ENCODE peak calls at places on chromosome 2, in four cellular contexts. H is transverse colon, Z is H1, C is suprapubic skin. W is an unnamed sample.

GRCh38 chr2:27407798-27408491 is 1.4 kb downstream of the PPM1G start:
- DNase-seq in H (peak; percentile 25), C (no peak), Z (peak; percentile 50), W (no peak)

GRCh38 chr2:172887280-172887679 is 151.6 kb downstream of the RAPGEF4 start:
- DNase-seq in Z (no peak), C (no peak), H (no peak), W (no peak)

GRCh38 chr2:1945837-1946236 is 201.5 kb upstream of the PXDN start:
- DNase-seq in H (no peak), Z (no peak), C (peak; percentile 11), W (no peak)

GRCh38 chr2:240556553-240557100 is 1.2 kb downstream of the ANKMY1 start:
- DNase-seq in C (no peak), Z (peak; percentile 79), H (peak; percentile 37), W (peak; percentile 53)

GRCh38 chr2:110864176-110864575 is 131.8 kb downstream of the ACOXL start:
- DNase-seq in Z (no peak), C (peak; percentile 4), H (no peak), W (no peak)

GRCh38 chr2:230640540-230641011 is 72.1 kb upstream of the CAB39 start:
- DNase-seq in Z (no peak), C (no peak), H (no peak), W (no peak)

GRCh38 chr2:49753344-49753930 is 599.1 kb upstream of the FSHR start:
- DNase-seq in Z (no peak), C (no peak), H (no peak), W (no peak)

GRCh38 chr2:71299507-71299906 is 32.1 kb upstream of the ZNF638 start:
- DNase-seq in Z (no peak), C (no peak), H (no peak), W (no peak)

GRCh38 chr2:240900141-240900860 is 4.3 kb upstream of the MAB21L4 start:
- DNase-seq in C (no peak), H (no peak), Z (no peak), W (no peak)

GRCh38 chr2:198376677-198377076 is 572.3 kb downstream of the PLCL1 start:
- DNase-seq in H (no peak), C (no peak), Z (no peak), W (no peak)

GRCh38 chr2:169095631-169096105 is 26.3 kb downstream of the DHRS9 start:
- DNase-seq in Z (no peak), C (no peak), H (no peak), W (no peak)

GRCh38 chr2:99710720-99711612 is 221.1 kb upstream of the REV1 start:
- DNase-seq in H (no peak), Z (no peak), C (no peak), W (no peak)

GRCh38 chr2:105856576-105856975 is 111.9 kb downstream of the NCK2 start:
- DNase-seq in H (no peak), C (no peak), Z (no peak), W (no peak)

GRCh38 chr2:219720956-219721355 is 93.5 kb downstream of the SLC4A3 start:
- DNase-seq in Z (no peak), H (no peak), C (no peak), W (no peak)

GRCh38 chr2:45647986-45648520 is 3.4 kb upstream of the PRKCE start:
- DNase-seq in H (no peak), C (no peak), Z (no peak), W (no peak)

GRCh38 chr2:68190991-68191731 is 33.5 kb downstream of the PNO1 start:
- DNase-seq in H (no peak), Z (no peak), C (no peak), W (no peak)

GRCh38 chr2:834233-834632 is 116.4 kb upstream of the SNTG2 start:
- DNase-seq in Z (no peak), C (no peak), H (no peak), W (no peak)

GRCh38 chr2:223102040-223102899 is 50.3 kb downstream of the KCNE4 start:
- DNase-seq in C (no peak), Z (no peak), H (no peak), W (no peak)

GRCh38 chr2:217604527-217605279 is 398.1 kb downstream of the TNS1 start:
- DNase-seq in Z (no peak), H (no peak), C (no peak), W (no peak)

GRCh38 chr2:1882471-1882870 is 138.2 kb upstream of the PXDN start:
- DNase-seq in H (no peak), Z (no peak), C (no peak), W (no peak)

GRCh38 chr2:46719499-46719898 is 196.1 kb downstream of the MCFD2 start:
- DNase-seq in Z (no peak), H (no peak), C (no peak), W (no peak)

GRCh38 chr2:124978597-124978996 is 953.5 kb downstream of the CNTNAP5 start:
- DNase-seq in Z (no peak), H (no peak), C (no peak), W (no peak)

GRCh38 chr2:59083075-59083792 is 842.1 kb upstream of the FANCL start:
- DNase-seq in C (no peak), H (no peak), Z (no peak), W (no peak)

GRCh38 chr2:34475141-34475540 is 876.0 kb upstream of the FAM98A start:
- DNase-seq in Z (no peak), H (no peak), C (no peak), W (no peak)

GRCh38 chr2:38465789-38466127 is 88.7 kb upstream of the ATL2 start:
- DNase-seq in C (no peak), H (peak; percentile 35), Z (peak; percentile 56), W (peak; percentile 55)

GRCh38 chr2:230217424-230217823 is 2.4 kb downstream of the SP110 start:
- DNase-seq in C (no peak), Z (no peak), H (no peak), W (no peak)

GRCh38 chr2:51921076-51921475 is 889.1 kb upstream of the NRXN1 start:
- DNase-seq in C (no peak), H (no peak), Z (no peak), W (no peak)

GRCh38 chr2:192718340-192718739 is 523.6 kb upstream of the TMEFF2 start:
- DNase-seq in H (no peak), C (no peak), Z (no peak), W (no peak)

GRCh38 chr2:69686855-69687254 is 43.3 kb upstream of the AAK1 start:
- DNase-seq in C (no peak), Z (no peak), H (no peak), W (peak; percentile 89)
- TF ChIP-seq POLR2AphosphoS5 in C (no peak), Z (no peak), H (no peak), W (peak; percentile 90)

DNA sequence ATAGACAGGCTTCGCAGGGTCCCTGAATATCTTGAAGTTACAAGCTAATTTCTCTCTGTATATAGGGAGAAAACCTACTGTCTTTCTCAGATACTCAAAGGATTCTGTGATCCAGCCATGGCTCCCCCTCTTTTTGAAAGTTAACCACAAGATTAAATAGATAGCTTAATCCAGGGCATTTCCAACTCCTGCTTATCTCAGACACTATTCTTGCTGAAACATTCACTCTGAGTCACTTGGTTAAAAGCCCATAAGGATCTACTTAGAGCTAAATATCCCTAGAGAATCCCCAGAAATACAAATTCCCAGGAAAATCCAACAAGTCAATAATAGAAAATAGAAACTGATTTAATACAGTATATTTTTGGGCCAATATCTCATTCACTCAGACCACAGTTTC is 179.1 kb upstream of the LYPD1 start:
- DNase-seq in Z (no peak), C (no peak), H (no peak), W (no peak)
- TF ChIP-seq POLR2AphosphoS5 in Z (no peak), C (no peak), H (no peak), W (no peak)

GRCh38 chr2:218648473-218649100 is 10.8 kb downstream of the ZNF142 start:
- DNase-seq in H (peak; percentile 54), C (no peak), Z (peak; percentile 71), W (peak; percentile 51)
- TF ChIP-seq POLR2AphosphoS5 in H (no peak), C (no peak), Z (no peak), W (peak; percentile 31)

GRCh38 chr2:96120991-96121390 is 4.6 kb upstream of the ADRA2B start:
- DNase-seq in H (no peak), Z (no peak), C (no peak), W (no peak)
- TF ChIP-seq POLR2AphosphoS5 in H (no peak), Z (no peak), C (no peak), W (no peak)

DNA sequence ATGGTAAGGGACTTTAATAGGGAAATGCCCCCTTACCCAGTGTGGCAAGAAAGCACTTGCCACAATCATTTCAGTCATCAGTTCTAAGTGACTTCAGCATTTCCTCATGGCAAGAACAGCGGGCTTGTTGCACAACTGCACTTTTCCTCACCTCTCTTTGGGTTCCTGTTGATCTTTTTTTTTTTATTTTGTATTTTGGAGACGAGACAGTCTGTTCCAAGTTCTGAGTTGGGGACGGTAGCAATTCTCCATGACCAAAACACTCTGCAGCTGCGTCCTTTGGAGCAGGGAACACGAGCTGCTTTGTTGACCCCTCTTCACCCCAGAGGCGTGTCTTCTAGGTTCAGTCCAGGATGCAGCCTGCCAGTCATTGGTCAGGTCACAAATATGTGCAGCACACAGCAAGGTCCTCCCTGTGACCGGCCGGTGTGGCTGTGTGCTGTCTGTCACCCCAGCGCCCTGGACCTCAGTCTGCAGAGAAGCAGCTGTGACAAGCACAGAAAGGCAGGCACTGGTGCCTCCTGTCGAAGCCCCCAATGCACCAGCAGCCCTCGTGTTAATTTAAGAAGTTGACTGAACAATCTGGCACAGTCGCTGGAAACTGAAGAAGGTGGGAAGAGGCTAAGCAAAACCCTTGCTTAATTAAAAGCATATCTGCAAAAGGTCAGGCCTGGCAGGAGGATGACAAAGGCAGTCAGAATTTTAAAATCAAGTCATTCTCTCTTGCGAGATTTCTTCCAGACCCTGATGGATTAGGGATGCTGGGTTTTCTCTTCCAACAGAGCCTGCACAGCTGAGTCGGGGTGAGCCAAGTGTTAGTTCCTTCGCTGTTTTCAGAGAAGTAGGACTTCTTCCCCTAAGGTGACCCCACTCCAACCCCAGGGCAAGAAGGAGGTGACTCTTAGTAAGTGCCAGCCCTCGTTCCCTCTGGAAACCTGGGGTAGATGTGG is 96.7 kb upstream of the COPS8 start:
- DNase-seq in H (peak; percentile 43), Z (no peak), C (peak; percentile 91), W (peak; percentile 74)
- TF ChIP-seq POLR2AphosphoS5 in H (peak; percentile 43), Z (no peak), C (peak; percentile 81), W (peak; percentile 48)

GRCh38 chr2:120233292-120233691 is 10.1 kb upstream of the TMEM185B start:
- DNase-seq in H (peak; percentile 5), Z (no peak), C (no peak), W (no peak)

GRCh38 chr2:120229341-120229740 is 6.1 kb upstream of the TMEM185B start:
- DNase-seq in H (peak; percentile 4), Z (no peak), C (peak; percentile 52), W (no peak)

GRCh38 chr2:120230515-120231471 is 7.6 kb upstream of the TMEM185B start:
- DNase-seq in H (peak; percentile 46), Z (no peak), C (peak; percentile 48), W (no peak)

GRCh38 chr2:120231564-120231973 is 8.4 kb upstream of the TMEM185B start:
- DNase-seq in Z (no peak), H (peak; percentile 12), C (peak; percentile 35), W (no peak)

GRCh38 chr2:120231974-120232635 is 8.9 kb upstream of the TMEM185B start:
- DNase-seq in Z (no peak), H (peak; percentile 58), C (peak; percentile 69), W (peak; percentile 60)
- TF ChIP-seq POLR2AphosphoS5 in Z (no peak), H (peak; percentile 25), C (no peak), W (peak; percentile 43)

DNA sequence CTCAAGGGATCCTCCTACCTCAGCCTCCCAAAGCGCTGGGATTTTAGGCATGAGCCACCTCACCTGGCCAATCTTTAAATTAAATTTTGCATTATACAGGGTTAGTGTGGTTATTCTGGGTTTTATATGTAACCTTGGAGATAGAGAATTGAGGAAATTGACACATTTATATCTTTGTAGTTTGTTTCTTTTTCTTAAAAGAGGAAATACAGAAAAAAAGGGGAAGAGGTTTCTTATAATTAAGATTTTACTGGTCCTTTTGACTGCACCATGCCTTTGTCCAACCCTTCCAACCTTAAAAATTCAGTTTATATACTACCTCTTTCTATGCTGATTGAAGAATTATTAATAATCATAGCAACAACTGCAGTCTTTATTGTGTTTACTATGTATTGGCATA is 210.1 kb upstream of the STON1 start:
- DNase-seq in C (no peak), H (no peak), Z (no peak), W (no peak)
- TF ChIP-seq POLR2AphosphoS5 in C (no peak), H (no peak), Z (no peak), W (no peak)

W was measured in stomach.